ENCODE peak calls at places on chromosomes 4 and X, in eight cellular contexts. V is neural progenitor cell, O is astrocyte, E is fibroblast of lung, C is HepG2, F is upper lobe of right lung, N is heart right ventricle, I is heart left ventricle. D is an unnamed sample.

GRCh38 chr4:189341881-189342280 is 598.8 kb upstream of the FRG1 start:
- DNase-seq in V (no peak), O (no peak), E (no peak), C (no peak), F (no peak), N (no peak), I (no peak), D (no peak)

GRCh38 chr4:77652237-77652897 is 46.7 kb downstream of the CXCL13 start:
- DNase-seq in V (no peak), O (no peak), E (no peak), C (no peak), F (no peak), N (no peak), I (no peak), D (no peak)

GRCh38 chrX:33194876-33195433 is 16.4 kb downstream of the DMD start:
- DNase-seq in V (peak; percentile 38), O (peak; percentile 2), E (peak; percentile 3), C (no peak), F (no peak), N (no peak), I (no peak), D (no peak)

GRCh38 chr4:113636877-113637276 is 124.7 kb downstream of the CAMK2D start:
- DNase-seq in V (no peak), O (peak; percentile 92), E (peak; percentile 93), C (no peak), F (no peak), N (no peak), I (no peak), D (no peak)

GRCh38 chr4:21948347-21949072 is at the start of gene KCNIP4:
- DNase-seq in V (peak; percentile 83), O (peak; percentile 22), E (peak; percentile 46), C (no peak), F (peak; percentile 51), N (no peak), I (peak; percentile 5), D (no peak)

GRCh38 chr4:1332686-1333085 is 14.3 kb upstream of the UVSSA start:
- DNase-seq in V (no peak), O (no peak), E (no peak), C (no peak), F (no peak), N (no peak), I (no peak), D (no peak)

GRCh38 chrX:152810403-152810802 is 20.2 kb downstream of the CETN2 start:
- DNase-seq in V (peak; percentile 42), O (no peak), E (no peak), C (no peak), F (no peak), N (no peak), I (no peak), D (no peak)

GRCh38 chr4:102780476-102781144 is 19.8 kb upstream of the MANBA start:
- DNase-seq in V (no peak), O (peak; percentile 29), E (peak; percentile 39), C (peak; percentile 57), F (no peak), N (no peak), I (no peak), D (peak; percentile 49)

GRCh38 chr4:108204518-108204917 is 35.8 kb upstream of the LEF1 start:
- DNase-seq in V (no peak), O (peak; percentile 10), E (peak; percentile 24), C (no peak), F (no peak), N (no peak), I (no peak), D (no peak)

GRCh38 chr4:126051709-126052424 is 737.1 kb downstream of the FAT4 start:
- DNase-seq in V (no peak), O (peak; percentile 64), E (peak; percentile 72), C (no peak), F (no peak), N (no peak), I (no peak), D (no peak)

GRCh38 chr4:2254665-2255500 is 7.0 kb downstream of the MXD4 start:
- DNase-seq in V (no peak), O (no peak), E (no peak), C (no peak), F (no peak), N (peak; percentile 3), I (peak; percentile 7), D (peak; percentile 19)

GRCh38 chr4:143599827-143600226 is 86.3 kb downstream of the SMARCA5 start:
- DNase-seq in V (no peak), O (no peak), E (no peak), C (no peak), F (no peak), N (no peak), I (no peak), D (no peak)

GRCh38 chrX:106168107-106168506 is at the start of gene PWWP3B:
- DNase-seq in V (peak; percentile 71), O (peak; percentile 15), E (peak; percentile 36), C (no peak), F (peak; percentile 65), N (peak; percentile 11), I (peak; percentile 17), D (peak; percentile 35)

GRCh38 chrX:95040104-95040503 is 1366.1 kb downstream of the FAM133A start:
- DNase-seq in V (no peak), O (no peak), E (no peak), C (no peak), F (no peak), N (no peak), I (no peak), D (no peak)

GRCh38 chrX:7294483-7294882 is 146.5 kb upstream of the PUDP start:
- DNase-seq in V (no peak), O (no peak), E (no peak), C (no peak), F (no peak), N (no peak), I (no peak), D (no peak)

GRCh38 chr4:88244821-88245579 is 39.4 kb downstream of the PPM1K start:
- DNase-seq in V (no peak), O (no peak), E (no peak), C (no peak), F (no peak), N (no peak), I (no peak), D (no peak)

GRCh38 chr4:166078956-166079355 is 205.9 kb downstream of the TLL1 start:
- DNase-seq in V (peak; percentile 25), O (no peak), E (peak; percentile 3), C (no peak), F (no peak), N (no peak), I (no peak), D (no peak)

GRCh38 chr4:45438047-45438446 is 685.8 kb downstream of the GABRG1 start:
- DNase-seq in V (no peak), O (no peak), E (no peak), C (no peak), F (no peak), N (peak; percentile 11), I (no peak), D (no peak)

GRCh38 chrX:18855919-18856644 is 127.8 kb downstream of the PHKA2 start:
- DNase-seq in V (no peak), O (peak; percentile 75), E (peak; percentile 77), C (no peak), F (no peak), N (no peak), I (no peak), D (no peak)

GRCh38 chr4:35939746-35940145 is 304.6 kb downstream of the ARAP2 start:
- DNase-seq in V (no peak), O (no peak), E (no peak), C (no peak), F (no peak), N (no peak), I (no peak), D (no peak)

DNA sequence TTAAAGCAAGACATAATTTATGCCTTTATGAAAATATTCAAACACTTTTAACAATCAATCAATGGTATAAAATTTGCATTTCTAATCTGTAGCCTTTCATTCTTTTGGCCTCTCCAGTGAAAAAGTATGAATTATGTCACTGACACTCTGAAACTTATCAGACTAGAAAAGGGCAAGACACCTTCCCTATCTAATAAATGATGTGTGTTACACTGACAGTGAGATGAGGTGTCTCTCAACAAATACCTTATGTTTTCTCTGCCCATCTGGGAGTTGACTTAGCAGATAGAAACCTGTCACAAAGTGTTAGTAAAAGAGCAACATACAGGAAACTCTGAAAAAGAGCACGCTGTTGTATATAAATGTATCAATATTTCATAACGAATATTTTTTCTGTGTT is 94.2 kb upstream of the TECRL start:
- DNase-seq in V (no peak), O (no peak), E (no peak), C (no peak), F (no peak), N (no peak), I (no peak), D (no peak)
- H3K4me3 ChIP-seq in V (no peak overlapping the region), O (no peak overlapping the region), E (no peak overlapping the region), C (no peak overlapping the region), F (no peak overlapping the region), N (no peak overlapping the region), I (no peak overlapping the region), D (no peak overlapping the region)

GRCh38 chr4:26866203-26866602 is 5.6 kb downstream of the STIM2 start:
- DNase-seq in V (no peak), O (no peak), E (no peak), C (no peak), F (no peak), N (no peak), I (no peak), D (no peak)
- H3K4me1 ChIP-seq in V (peaks cover 37% of the 10 kb centered on the region), O (no peaks in the 10 kb centered on the region), E (no peaks in the 10 kb centered on the region), C (peaks cover 32% of the 10 kb centered on the region), F (peaks cover 54% of the 10 kb centered on the region), N (peaks cover 41% of the 10 kb centered on the region), I (peaks cover 40% of the 10 kb centered on the region), D (peaks cover 7% of the 10 kb centered on the region)

DNA sequence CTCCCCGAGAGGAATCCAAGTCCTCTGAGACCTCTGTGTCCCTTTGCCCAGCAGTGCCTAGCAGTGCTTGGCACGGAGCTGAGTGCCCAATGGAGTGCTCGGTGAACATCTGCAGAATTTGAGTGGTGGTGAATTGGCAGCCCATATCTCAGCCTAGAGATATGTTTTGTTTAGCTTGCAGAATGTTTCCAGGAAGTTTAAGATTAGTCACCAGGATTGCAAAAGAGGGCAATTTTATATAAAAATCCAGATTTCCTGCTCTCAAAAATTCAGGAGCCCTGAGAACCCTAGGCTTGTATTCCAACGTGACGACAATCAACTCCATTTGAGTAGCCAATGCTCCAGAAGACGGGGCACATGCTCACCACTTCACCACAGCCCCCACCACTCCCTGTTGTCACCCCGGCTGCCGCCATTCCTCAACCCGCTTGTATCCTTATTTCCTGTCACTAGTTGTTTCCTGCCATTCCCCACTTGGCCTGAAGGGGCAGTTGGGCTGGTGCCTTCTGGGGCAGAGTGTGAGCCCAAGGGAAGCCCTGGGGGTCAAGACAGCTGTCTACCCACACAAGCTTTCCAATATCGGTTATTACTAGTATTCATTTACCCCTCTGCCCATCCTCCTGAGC is 116.9 kb downstream of the EFNB1 start:
- DNase-seq in V (no peak), O (peak; percentile 48), E (peak; percentile 58), C (no peak), F (no peak), N (no peak), I (no peak), D (peak; percentile 12)
- TF ChIP-seq CTCF in V (peak; percentile 34), O (peak; percentile 22), E (peak; percentile 54), C (no peak), F (no peak), N (no peak), I (no peak), D (no peak)

DNA sequence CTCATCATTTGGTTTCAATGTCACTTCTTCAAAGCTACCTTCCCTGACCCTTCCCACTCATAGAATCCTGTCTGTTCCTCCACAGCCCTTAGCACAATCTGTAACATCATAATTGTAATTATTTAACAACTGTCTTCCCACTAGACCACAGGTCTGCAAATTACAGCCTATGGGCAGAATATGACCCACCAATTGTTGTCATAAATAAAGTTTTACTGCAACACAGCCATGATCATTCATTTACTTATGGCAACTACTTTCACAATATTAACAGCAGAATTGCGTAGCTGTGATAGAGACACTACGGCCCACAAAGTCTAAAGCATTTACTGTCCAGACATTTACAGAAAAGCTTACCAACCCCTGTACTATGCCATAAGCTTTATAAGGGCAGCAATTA is 15.9 kb downstream of the USP46 start:
- DNase-seq in V (no peak), O (no peak), E (no peak), C (no peak), F (no peak), N (no peak), I (no peak), D (no peak)
- H3K4me3 ChIP-seq in V (no peak overlapping the region), O (no peak overlapping the region), E (no peak overlapping the region), C (no peak overlapping the region), F (no peak overlapping the region), N (no peak overlapping the region), I (no peak overlapping the region), D (no peak overlapping the region)

D was measured in Caco-2.